ENCODE peak calls at places on chromosomes 4 and X, in five cellular contexts. Y is IMR-90, P is heart left ventricle, H is body of pancreas, M is lower leg skin. I is an unnamed sample.

GRCh38 chrX:10555846-10556245 is 64.5 kb downstream of the MID1 start:
- DNase-seq in M (no peak), Y (no peak), P (no peak), H (no peak), I (no peak)

GRCh38 chr4:87270144-87270543 is 49.7 kb upstream of the KLHL8 start:
- DNase-seq in Y (peak; percentile 52), P (no peak), M (no peak), H (peak; percentile 43), I (peak; percentile 6)

GRCh38 chrX:3939967-3940610 is 226.6 kb upstream of the PRKX start:
- DNase-seq in M (no peak), P (no peak), H (peak; percentile 55), Y (peak; percentile 20), I (no peak)

GRCh38 chrX:150548684-150549083 is 19.7 kb upstream of the MTM1 start:
- DNase-seq in P (no peak), M (no peak), H (no peak), Y (peak; percentile 39), I (peak; percentile 19)

GRCh38 chr4:25180524-25181131 is 20.4 kb upstream of the SEPSECS start:
- DNase-seq in H (peak; percentile 25), Y (peak; percentile 46), P (no peak), M (no peak), I (no peak)

GRCh38 chr4:175125410-175126068 is 207.4 kb downstream of the ADAM29 start:
- DNase-seq in H (no peak), M (no peak), P (no peak), Y (no peak), I (no peak)

GRCh38 chrX:54178100-54178940 is 4.7 kb downstream of the FAM120C start:
- DNase-seq in M (no peak), H (no peak), P (no peak), Y (peak; percentile 82), I (no peak)

GRCh38 chrX:106862972-106863688 is 40.0 kb downstream of the RIPPLY1 start:
- DNase-seq in Y (peak; percentile 2), H (peak; percentile 38), M (no peak), P (no peak), I (peak; percentile 1)

GRCh38 chr4:87240341-87240740 is 19.9 kb upstream of the KLHL8 start:
- DNase-seq in M (no peak), H (no peak), Y (no peak), P (no peak), I (no peak)

GRCh38 chr4:112636688-112637551 is at the start of the genes LARP7 and ZGRF1:
- DNase-seq in M (peak; percentile 99), P (peak; percentile 99), Y (peak; percentile 99), H (peak; percentile 98), I (peak; percentile 57)
- TF ChIP-seq POLR2A in M (no peak), P (no peak), Y (peak; percentile 79), H (no peak), I (no peak)

GRCh38 chr4:151021637-151022334 is 6.7 kb upstream of the LRBA start:
- DNase-seq in Y (no peak), M (no peak), P (no peak), H (no peak), I (no peak)
- TF ChIP-seq POLR2A in Y (no peak), M (no peak), P (no peak), H (no peak), I (no peak)

GRCh38 chr4:85000343-85000742 is 33.9 kb upstream of the WDFY3 start:
- DNase-seq in P (no peak), M (no peak), H (no peak), Y (no peak), I (no peak)

GRCh38 chr4:84994280-84994679 is 27.8 kb upstream of the WDFY3 start:
- DNase-seq in H (no peak), M (no peak), P (no peak), Y (no peak), I (no peak)

DNA sequence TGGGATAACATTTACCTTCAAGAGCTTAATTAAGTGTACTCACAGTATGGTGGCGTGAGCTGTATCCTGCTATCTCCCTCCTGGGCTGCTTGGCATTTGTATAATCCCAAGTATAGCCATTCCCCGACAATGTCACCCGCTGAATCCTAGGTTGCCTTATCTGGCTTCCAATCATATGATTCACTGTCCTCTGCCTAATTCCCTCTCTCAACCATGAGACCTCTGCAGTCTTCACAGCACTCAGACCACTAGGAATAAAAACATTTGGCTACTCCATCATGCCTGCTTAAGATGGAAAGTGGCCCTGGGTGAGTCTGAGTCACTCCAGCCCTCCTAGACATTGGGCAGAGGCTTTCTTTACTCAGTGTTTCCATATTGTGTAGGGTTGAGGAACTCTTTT is 28.9 kb upstream of the WDFY3 start:
- DNase-seq in Y (no peak), M (no peak), H (no peak), P (no peak), I (peak; percentile 5)
- TF ChIP-seq POLR2A in Y (no peak), M (no peak), H (no peak), P (no peak), I (no peak)

GRCh38 chrX:134807039-134807729 is 148.9 kb upstream of the PLAC1 start:
- DNase-seq in P (peak; percentile 90), Y (peak; percentile 95), H (peak; percentile 89), M (peak; percentile 85), I (peak; percentile 58)

GRCh38 chrX:134806707-134807038 is 148.4 kb upstream of the PLAC1 start:
- DNase-seq in Y (no peak), H (no peak), M (no peak), P (no peak), I (no peak)

GRCh38 chrX:134803060-134803459 is 144.8 kb upstream of the PLAC1 start:
- DNase-seq in Y (no peak), H (no peak), P (no peak), M (no peak), I (no peak)

GRCh38 chrX:134803551-134804183 is 145.4 kb upstream of the PLAC1 start:
- DNase-seq in H (no peak), Y (no peak), M (no peak), P (no peak), I (no peak)

GRCh38 chrX:134804779-134805178 is 146.5 kb upstream of the PLAC1 start:
- DNase-seq in Y (no peak), M (no peak), P (no peak), H (no peak), I (no peak)
- TF ChIP-seq POLR2A in Y (no peak), M (no peak), P (no peak), H (no peak), I (no peak)

DNA sequence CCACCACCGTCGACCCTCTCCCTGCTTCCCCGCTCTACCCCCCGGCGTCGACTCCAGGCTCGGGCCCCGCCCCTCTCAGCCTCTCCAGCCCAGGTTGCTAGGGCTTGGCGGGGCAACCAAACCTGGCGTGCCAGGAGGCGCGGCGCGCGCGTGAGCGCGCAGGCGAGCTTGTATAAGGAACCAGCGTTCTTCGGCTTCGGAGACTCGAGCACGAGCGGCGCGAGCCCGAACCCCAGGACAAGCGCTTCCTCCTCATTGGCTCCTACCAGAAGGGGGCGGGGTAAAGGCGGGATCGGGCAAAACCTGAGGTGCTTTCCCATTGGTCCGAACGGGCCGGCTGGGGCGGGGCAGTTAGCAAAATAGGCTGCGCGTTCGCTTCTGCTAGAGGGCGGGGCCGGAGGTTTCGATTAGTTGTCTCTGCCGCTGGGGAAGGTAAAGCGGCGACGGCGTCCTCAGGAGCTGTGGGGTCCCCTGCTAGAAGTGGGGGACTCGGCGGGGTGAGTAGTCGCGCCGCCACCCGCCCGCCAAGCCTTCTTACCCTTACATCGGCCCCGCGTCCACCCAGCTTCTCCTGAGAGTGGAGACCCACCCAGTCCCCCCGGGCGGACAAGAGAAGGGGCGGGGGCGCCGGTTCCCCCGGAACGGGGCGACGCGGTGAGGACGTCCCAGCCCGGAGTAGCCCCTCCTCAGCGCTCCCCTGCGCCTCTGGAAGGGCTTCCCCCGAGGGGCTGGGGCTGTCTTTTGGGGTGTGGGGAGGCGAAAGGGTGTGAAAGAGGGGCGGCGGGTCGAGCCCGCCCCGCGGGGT is at the start of gene CDKL5:
- DNase-seq in Y (peak; percentile 96), P (peak; percentile 95), H (peak; percentile 97), M (peak; percentile 96), I (peak; percentile 30)
- TF ChIP-seq POLR2A in Y (peak; percentile 74), P (peak; percentile 64), H (peak; percentile 49), M (no peak), I (peak; percentile 46)

GRCh38 chrX:139932077-139932900 is 564 bp downstream of the ATP11C start:
- DNase-seq in P (peak; percentile 55), M (peak; percentile 14), H (peak; percentile 37), Y (peak; percentile 26), I (peak; percentile 22)

GRCh38 chrX:139931646-139932076 is 1.2 kb downstream of the ATP11C start:
- DNase-seq in P (no peak), M (peak; percentile 14), Y (no peak), H (peak; percentile 11), I (no peak)

GRCh38 chrX:139936259-139936658 is 3.4 kb upstream of the ATP11C start:
- DNase-seq in H (no peak), M (no peak), P (no peak), Y (no peak), I (no peak)

GRCh38 chrX:139932901-139933796 is at the start of gene ATP11C:
- DNase-seq in P (peak; percentile 82), M (peak; percentile 71), Y (peak; percentile 83), H (peak; percentile 79), I (peak; percentile 49)

DNA sequence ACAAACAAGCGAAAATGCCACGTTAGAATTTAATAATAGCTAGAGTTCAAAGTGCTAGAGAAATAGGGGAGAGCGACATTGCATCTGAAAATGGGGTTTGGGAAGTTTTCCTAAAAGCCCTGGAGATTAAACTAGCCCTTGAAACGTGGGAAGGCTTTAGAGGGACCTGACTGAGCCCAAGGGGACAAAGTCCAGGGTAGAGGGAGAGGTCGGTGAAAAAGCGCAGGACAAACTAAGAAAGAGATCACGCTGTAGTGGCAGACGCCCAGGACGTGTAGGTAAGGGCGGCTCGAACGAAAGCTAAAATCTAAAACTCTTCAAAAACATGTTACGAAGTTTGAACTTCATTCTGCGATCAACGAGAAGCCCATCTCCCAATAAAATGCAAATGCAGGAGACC is 1.1 kb upstream of the ATP11C start:
- DNase-seq in H (peak; percentile 19), Y (no peak), P (no peak), M (no peak), I (no peak)
- TF ChIP-seq POLR2A in H (no peak), Y (no peak), P (no peak), M (no peak), I (no peak)

DNA sequence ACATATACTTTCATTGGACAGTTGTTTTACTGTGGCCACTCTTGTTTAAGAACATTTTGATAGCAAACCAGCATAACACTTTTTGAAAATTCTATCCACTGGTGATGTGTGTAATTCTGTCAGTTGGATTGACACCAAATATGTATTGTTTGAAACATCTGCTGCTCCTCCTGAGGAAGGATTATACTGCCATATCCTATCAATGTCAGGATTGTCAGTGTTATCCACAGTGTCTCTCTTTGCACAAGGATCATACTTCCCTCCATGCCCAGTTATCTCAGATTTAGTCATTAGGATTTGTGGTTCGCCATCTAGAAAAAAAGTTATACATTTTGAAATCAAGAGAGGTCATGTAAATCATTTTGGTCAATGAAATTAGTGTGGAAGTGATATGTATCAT is 1859.6 kb downstream of the C4orf33 start:
- DNase-seq in H (no peak), Y (no peak), P (no peak), M (no peak), I (no peak)
- TF ChIP-seq POLR2A in H (no peak), Y (no peak), P (no peak), M (no peak), I (no peak)

GRCh38 chrX:40647307-40648197 is at the start of gene CXorf38:
- DNase-seq in P (peak; percentile 90), M (peak; percentile 83), Y (peak; percentile 83), H (peak; percentile 95), I (peak; percentile 30)
- TF ChIP-seq POLR2A in P (no peak), M (no peak), Y (peak; percentile 22), H (no peak), I (peak; percentile 77)

I was measured in H54.